ENCODE peak calls at places on chromosomes 12 and 14, in four cellular contexts. K is A549, L is pancreas, N is thoracic aorta. I is an unnamed sample. For H3K4me1, the result is how much of the 10 kb centered on the place peaks cover.

GRCh38 chr12:34399631-34400422 is 377.5 kb downstream of the ALG10 start:
- DNase-seq in N (no peak), K (no peak), L (no peak), I (no peak)

GRCh38 chr12:53053223-53054111 is 3.6 kb downstream of the TNS2 start:
- DNase-seq in K (peak), L (peak), N (no peak), I (peak)

GRCh38 chr14:38210587-38211257 is 3.0 kb downstream of the SSTR1 start:
- DNase-seq in N (no peak), L (no peak), K (peak), I (no peak)

GRCh38 chr14:74697543-74697942 is 15.3 kb downstream of the AREL1 start:
- DNase-seq in L (no peak), N (no peak), K (no peak), I (no peak)

GRCh38 chr14:99513946-99514551 is 32.8 kb downstream of the CCNK start:
- DNase-seq in K (no peak), L (no peak), N (no peak), I (no peak)

GRCh38 chr14:105616802-105617192 is 90.4 kb downstream of the TMEM121 start:
- DNase-seq in N (no peak), K (no peak), L (no peak), I (no peak)

GRCh38 chr14:69101331-69101826 is 51.5 kb downstream of the DCAF5 start:
- DNase-seq in L (peak), N (no peak), K (peak), I (no peak)

GRCh38 chr12:4143909-4144308 is 129.7 kb upstream of the CCND2 start:
- DNase-seq in N (no peak), K (peak), L (no peak), I (no peak)

GRCh38 chr14:96091941-96092411 is 52.8 kb downstream of the C14orf132 start:
- DNase-seq in L (no peak), N (no peak), K (no peak), I (no peak)

GRCh38 chr12:66269757-66270383 is 32.4 kb upstream of the HELB start:
- DNase-seq in N (no peak), L (no peak), K (peak), I (peak)

GRCh38 chr12:91563011-91563410 is 380.4 kb upstream of the DCN start:
- DNase-seq in L (no peak), K (no peak), N (no peak), I (no peak)

DNA sequence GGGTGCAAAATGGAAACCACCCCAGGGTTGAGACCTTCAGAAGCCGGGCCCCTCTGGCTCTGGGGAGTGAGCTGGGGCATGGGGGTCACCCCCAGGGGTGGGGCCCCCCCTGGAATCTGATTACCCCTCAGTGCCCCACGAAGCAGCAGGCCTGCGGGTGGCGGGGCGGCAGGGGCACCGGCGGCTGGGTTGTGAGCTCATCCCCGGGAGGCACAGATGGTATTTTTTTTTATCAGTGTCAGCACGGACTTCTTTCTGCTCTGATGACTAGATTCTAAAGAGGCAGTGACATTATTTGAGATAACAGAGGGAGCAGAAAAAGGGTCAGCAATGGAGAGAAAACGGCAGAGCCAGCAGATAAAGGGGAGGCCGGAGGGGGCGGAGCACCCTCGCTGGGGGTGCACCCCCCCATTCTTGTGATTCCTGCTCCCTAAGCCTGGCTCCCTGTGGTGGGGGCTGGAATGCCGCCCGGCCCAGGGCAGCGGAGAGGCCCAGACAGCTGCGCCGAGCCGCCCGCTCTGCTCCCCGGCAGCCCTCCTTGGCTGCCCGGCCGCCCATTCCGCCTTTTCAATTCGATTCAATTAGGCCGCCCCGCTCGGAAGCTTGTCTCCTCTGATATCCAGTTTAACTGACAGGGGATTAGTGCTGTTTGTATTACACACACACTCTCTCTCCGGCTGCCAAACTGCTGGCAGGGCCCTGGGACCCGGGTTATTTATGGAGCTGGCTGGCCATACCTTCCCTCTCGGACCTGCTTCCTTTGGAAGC is 32.9 kb downstream of the MVK start:
- DNase-seq in K (no peak), L (no peak), N (no peak), I (no peak)
- H3K4me3 ChIP-seq in K (no peak), L (no peak), N (no peak), I (no peak)

DNA sequence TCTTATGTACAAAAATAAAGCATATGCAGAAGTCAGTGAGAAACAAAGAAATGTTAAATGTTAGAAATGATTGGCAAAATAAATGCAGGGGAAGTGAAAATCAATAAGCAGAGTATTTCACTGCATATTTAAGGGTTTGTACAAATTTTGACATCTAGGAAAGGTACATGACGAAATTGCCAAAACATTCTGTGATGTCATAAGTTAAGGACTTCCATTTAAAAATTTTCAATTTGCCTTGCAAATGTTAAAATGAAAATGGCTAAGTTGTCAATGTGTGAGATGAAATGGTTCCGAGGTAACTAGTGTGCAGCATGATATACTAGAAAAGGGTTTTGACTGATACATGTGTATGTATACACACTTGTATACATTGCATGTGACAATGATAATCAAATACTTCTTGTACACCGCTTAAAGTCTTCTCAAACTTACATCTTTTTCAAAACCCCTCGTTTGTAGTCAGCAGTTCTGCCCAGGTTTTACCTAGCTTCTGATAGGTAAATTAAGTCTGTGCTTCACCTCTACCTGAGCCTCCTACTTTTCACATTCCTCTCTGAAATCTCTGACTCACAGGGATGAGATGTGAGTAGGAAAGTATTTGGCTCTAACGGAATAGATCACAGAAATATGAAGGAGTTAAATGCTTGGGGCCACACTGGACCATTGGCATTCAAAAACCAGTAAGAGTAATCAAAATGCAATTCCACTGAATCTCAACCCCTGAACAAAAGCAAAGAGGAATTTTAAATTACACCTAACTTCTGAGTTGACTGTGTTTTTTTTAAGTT is 442.4 kb upstream of the FOXG1 start:
- DNase-seq in N (no peak), L (no peak), K (no peak), I (no peak)
- TF ChIP-seq CTCF in N (no peak), L (no peak), K (no peak), I (no peak)

GRCh38 chr14:91317381-91318313 is 73.1 kb upstream of the GPR68 start:
- DNase-seq in N (no peak), L (peak), K (no peak), I (peak)

GRCh38 chr14:91321131-91321530 is 76.6 kb upstream of the GPR68 start:
- DNase-seq in L (no peak), K (no peak), N (no peak), I (no peak)

GRCh38 chr14:91318911-91319310 is 74.4 kb upstream of the GPR68 start:
- DNase-seq in N (no peak), L (no peak), K (no peak), I (no peak)

GRCh38 chr14:91322623-91323022 is 78.1 kb upstream of the GPR68 start:
- DNase-seq in N (no peak), L (no peak), K (no peak), I (no peak)

GRCh38 chr14:91320266-91320665 is 75.8 kb upstream of the GPR68 start:
- DNase-seq in K (no peak), L (no peak), N (no peak), I (no peak)
- H3K4me1 ChIP-seq in K (under half), L (under half), N (under half), I (half or more)

DNA sequence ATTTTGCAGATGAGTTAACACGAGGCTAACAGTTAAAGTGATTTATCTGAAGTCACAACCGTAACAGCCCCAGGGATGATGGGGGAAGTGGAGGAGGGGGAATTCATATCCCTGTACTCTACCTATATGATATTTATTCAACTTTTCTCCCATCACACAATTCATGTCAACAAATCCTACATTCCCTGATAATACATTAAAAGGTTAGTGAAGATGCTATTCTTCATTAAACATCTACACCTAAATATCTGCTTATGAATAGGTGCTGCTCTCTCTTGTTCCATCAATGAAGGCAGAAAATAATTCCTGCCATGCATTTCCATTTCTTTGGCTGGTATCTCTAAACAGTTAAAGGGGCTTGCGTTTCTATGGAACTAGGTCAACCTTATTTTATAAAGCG is 6.8 kb downstream of the YBX3 start:
- DNase-seq in K (no peak), N (no peak), L (no peak), I (no peak)
- H3K4me3 ChIP-seq in K (no peak), N (peak), L (no peak), I (no peak)

I was measured in CD8-positive, alpha-beta T cell.